ENCODE peak calls at places on chromosomes 6 and 20, in seven cellular contexts. One of them, this sample, is unnamed.
A peak's percentile ranks its signal among the peaks of the same experiment; 100 is the strongest.

GRCh38 chr6:138107752-138108592 is 753 bp upstream of the PERP start:
- DNase-seq in stomach: peak; percentile 70
- DNase-seq in kidney: no peak
- DNase-seq in fibroblast of mammary gland: no peak
- DNase-seq in PC-3: peak; percentile 25
- DNase-seq in suprapubic skin: no peak
- DNase-seq in endothelial cell of umbilical vein: no peak
- DNase-seq in this sample: peak; percentile 59

GRCh38 chr20:42179768-42180167 is 561.6 kb upstream of the CHD6 start:
- DNase-seq in stomach: no peak
- DNase-seq in kidney: no peak
- DNase-seq in fibroblast of mammary gland: peak; percentile 7
- DNase-seq in PC-3: peak; percentile 6
- DNase-seq in suprapubic skin: no peak
- DNase-seq in endothelial cell of umbilical vein: no peak
- DNase-seq in this sample: no peak

GRCh38 chr6:79543411-79543810 is 6.2 kb upstream of the LCA5 start:
- DNase-seq in stomach: no peak
- DNase-seq in kidney: no peak
- DNase-seq in fibroblast of mammary gland: no peak
- DNase-seq in PC-3: no peak
- DNase-seq in suprapubic skin: no peak
- DNase-seq in endothelial cell of umbilical vein: no peak
- DNase-seq in this sample: no peak

GRCh38 chr6:161439093-161439492 is 165.2 kb upstream of the AGPAT4 start:
- DNase-seq in stomach: no peak
- DNase-seq in kidney: peak; percentile 85
- DNase-seq in fibroblast of mammary gland: peak; percentile 98
- DNase-seq in PC-3: peak; percentile 60
- DNase-seq in suprapubic skin: no peak
- DNase-seq in endothelial cell of umbilical vein: peak; percentile 85
- DNase-seq in this sample: peak; percentile 97

GRCh38 chr6:106927531-106928398 is 46.8 kb downstream of the CD24 start:
- DNase-seq in stomach: peak; percentile 57
- DNase-seq in kidney: no peak
- DNase-seq in fibroblast of mammary gland: peak; percentile 32
- DNase-seq in PC-3: peak; percentile 60
- DNase-seq in suprapubic skin: no peak
- DNase-seq in endothelial cell of umbilical vein: peak; percentile 41
- DNase-seq in this sample: peak; percentile 71

GRCh38 chr6:40755046-40755681 is 168.0 kb upstream of the LRFN2 start:
- DNase-seq in stomach: no peak
- DNase-seq in kidney: peak; percentile 48
- DNase-seq in fibroblast of mammary gland: peak; percentile 65
- DNase-seq in PC-3: no peak
- DNase-seq in suprapubic skin: no peak
- DNase-seq in endothelial cell of umbilical vein: no peak
- DNase-seq in this sample: peak; percentile 20

GRCh38 chr6:149170564-149171452 is 146.7 kb upstream of the TAB2 start:
- DNase-seq in stomach: no peak
- DNase-seq in kidney: no peak
- DNase-seq in fibroblast of mammary gland: peak; percentile 16
- DNase-seq in PC-3: no peak
- DNase-seq in suprapubic skin: no peak
- DNase-seq in endothelial cell of umbilical vein: no peak
- DNase-seq in this sample: no peak

GRCh38 chr20:20664795-20665194 is 47.6 kb downstream of the RALGAPA2 start:
- DNase-seq in stomach: no peak
- DNase-seq in kidney: no peak
- DNase-seq in fibroblast of mammary gland: peak; percentile 38
- DNase-seq in PC-3: peak; percentile 56
- DNase-seq in suprapubic skin: no peak
- DNase-seq in endothelial cell of umbilical vein: peak; percentile 77
- DNase-seq in this sample: peak; percentile 51

GRCh38 chr20:20568604-20569205 is 143.7 kb downstream of the RALGAPA2 start:
- DNase-seq in stomach: no peak
- DNase-seq in kidney: no peak
- DNase-seq in fibroblast of mammary gland: peak; percentile 58
- DNase-seq in PC-3: peak; percentile 66
- DNase-seq in suprapubic skin: no peak
- DNase-seq in endothelial cell of umbilical vein: peak; percentile 42
- DNase-seq in this sample: peak; percentile 49

GRCh38 chr6:95159557-95159956 is 417.8 kb upstream of the MANEA start:
- DNase-seq in stomach: no peak
- DNase-seq in kidney: no peak
- DNase-seq in fibroblast of mammary gland: no peak
- DNase-seq in PC-3: no peak
- DNase-seq in suprapubic skin: no peak
- DNase-seq in endothelial cell of umbilical vein: no peak
- DNase-seq in this sample: no peak

GRCh38 chr20:48262955-48263354 is 477.7 kb upstream of the SULF2 start:
- DNase-seq in stomach: no peak
- DNase-seq in kidney: no peak
- DNase-seq in fibroblast of mammary gland: no peak
- DNase-seq in PC-3: no peak
- DNase-seq in suprapubic skin: peak; percentile 11
- DNase-seq in endothelial cell of umbilical vein: no peak
- DNase-seq in this sample: no peak

GRCh38 chr6:44222987-44223470 is 366 bp upstream of the SLC29A1 start:
- DNase-seq in stomach: no peak
- DNase-seq in kidney: no peak
- DNase-seq in fibroblast of mammary gland: no peak
- DNase-seq in PC-3: peak; percentile 16
- DNase-seq in suprapubic skin: no peak
- DNase-seq in endothelial cell of umbilical vein: peak; percentile 61
- DNase-seq in this sample: no peak

GRCh38 chr6:26358511-26358981 is 6.5 kb upstream of the BTN3A2 start:
- DNase-seq in stomach: no peak
- DNase-seq in kidney: no peak
- DNase-seq in fibroblast of mammary gland: no peak
- DNase-seq in PC-3: no peak
- DNase-seq in suprapubic skin: no peak
- DNase-seq in endothelial cell of umbilical vein: no peak
- DNase-seq in this sample: no peak

GRCh38 chr6:169950558-169950957 is 199.1 kb downstream of the ERMARD start:
- DNase-seq in stomach: peak; percentile 49
- DNase-seq in kidney: no peak
- DNase-seq in fibroblast of mammary gland: peak; percentile 2
- DNase-seq in PC-3: peak; percentile 38
- DNase-seq in suprapubic skin: no peak
- DNase-seq in endothelial cell of umbilical vein: no peak
- DNase-seq in this sample: peak; percentile 45

GRCh38 chr6:38015341-38015740 is 195.8 kb downstream of the ZFAND3 start:
- DNase-seq in stomach: no peak
- DNase-seq in kidney: no peak
- DNase-seq in fibroblast of mammary gland: no peak
- DNase-seq in PC-3: no peak
- DNase-seq in suprapubic skin: no peak
- DNase-seq in endothelial cell of umbilical vein: no peak
- DNase-seq in this sample: no peak

DNA sequence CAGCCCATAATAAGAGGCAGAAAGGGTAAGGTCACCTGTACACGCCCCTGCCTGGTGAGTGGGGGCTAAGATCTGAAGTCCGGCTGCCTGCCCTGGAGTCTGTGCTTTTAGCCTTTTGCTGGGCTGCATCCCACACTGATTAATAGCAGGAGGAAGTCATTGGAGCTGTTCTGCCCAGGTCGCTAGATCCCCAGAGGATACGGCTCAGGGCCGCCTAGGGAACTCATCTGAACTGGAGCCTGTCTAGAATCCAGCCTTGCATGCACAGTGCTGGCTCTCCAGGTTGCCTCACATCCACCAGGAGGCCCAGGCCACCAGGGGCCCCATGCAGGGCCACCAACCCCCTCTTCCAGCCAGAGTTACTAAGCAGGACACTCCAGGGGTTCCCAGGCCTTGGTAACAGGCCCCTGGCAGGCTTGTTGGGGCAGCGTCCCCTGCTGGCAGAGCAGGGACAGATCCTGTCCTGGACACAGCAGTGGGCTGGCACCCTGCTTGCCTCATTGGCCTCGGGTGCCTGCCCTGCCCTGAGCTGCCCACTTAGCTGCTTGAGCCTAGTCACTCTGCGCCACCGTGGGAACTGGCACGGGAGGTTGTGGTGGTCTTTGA is 35.3 kb downstream of the EFCAB8 start:
- DNase-seq in stomach: no peak
- DNase-seq in kidney: peak; percentile 66
- DNase-seq in fibroblast of mammary gland: peak; percentile 12
- DNase-seq in PC-3: peak; percentile 6
- DNase-seq in suprapubic skin: no peak
- DNase-seq in endothelial cell of umbilical vein: no peak
- DNase-seq in this sample: peak; percentile 31
- TF ChIP-seq CTCF in stomach: no peak
- TF ChIP-seq CTCF in kidney: peak; percentile 1
- TF ChIP-seq CTCF in fibroblast of mammary gland: peak; percentile 48
- TF ChIP-seq CTCF in PC-3: peak; percentile 55
- TF ChIP-seq CTCF in suprapubic skin: no peak
- TF ChIP-seq CTCF in endothelial cell of umbilical vein: peak; percentile 23
- TF ChIP-seq CTCF in this sample: peak; percentile 30

GRCh38 chr6:35729349-35729678 is 7.5 kb upstream of the ARMC12 start:
- DNase-seq in stomach: no peak
- DNase-seq in kidney: no peak
- DNase-seq in fibroblast of mammary gland: no peak
- DNase-seq in PC-3: no peak
- DNase-seq in suprapubic skin: no peak
- DNase-seq in endothelial cell of umbilical vein: no peak
- DNase-seq in this sample: no peak

GRCh38 chr6:35729722-35730121 is 7.1 kb upstream of the ARMC12 start:
- DNase-seq in stomach: no peak
- DNase-seq in kidney: no peak
- DNase-seq in fibroblast of mammary gland: no peak
- DNase-seq in PC-3: no peak
- DNase-seq in suprapubic skin: no peak
- DNase-seq in endothelial cell of umbilical vein: no peak
- DNase-seq in this sample: no peak

GRCh38 chr6:35727935-35728662 is 8.7 kb upstream of the ARMC12 start:
- DNase-seq in stomach: peak; percentile 96
- DNase-seq in kidney: peak; percentile 99
- DNase-seq in fibroblast of mammary gland: peak; percentile 97
- DNase-seq in PC-3: peak; percentile 87
- DNase-seq in suprapubic skin: peak; percentile 96
- DNase-seq in endothelial cell of umbilical vein: peak; percentile 87
- DNase-seq in this sample: peak; percentile 96

GRCh38 chr6:35727206-35727934 is 9.5 kb upstream of the ARMC12 start:
- DNase-seq in stomach: peak; percentile 76
- DNase-seq in kidney: peak; percentile 98
- DNase-seq in fibroblast of mammary gland: peak; percentile 96
- DNase-seq in PC-3: peak; percentile 38
- DNase-seq in suprapubic skin: peak; percentile 94
- DNase-seq in endothelial cell of umbilical vein: peak; percentile 77
- DNase-seq in this sample: peak; percentile 97

DNA sequence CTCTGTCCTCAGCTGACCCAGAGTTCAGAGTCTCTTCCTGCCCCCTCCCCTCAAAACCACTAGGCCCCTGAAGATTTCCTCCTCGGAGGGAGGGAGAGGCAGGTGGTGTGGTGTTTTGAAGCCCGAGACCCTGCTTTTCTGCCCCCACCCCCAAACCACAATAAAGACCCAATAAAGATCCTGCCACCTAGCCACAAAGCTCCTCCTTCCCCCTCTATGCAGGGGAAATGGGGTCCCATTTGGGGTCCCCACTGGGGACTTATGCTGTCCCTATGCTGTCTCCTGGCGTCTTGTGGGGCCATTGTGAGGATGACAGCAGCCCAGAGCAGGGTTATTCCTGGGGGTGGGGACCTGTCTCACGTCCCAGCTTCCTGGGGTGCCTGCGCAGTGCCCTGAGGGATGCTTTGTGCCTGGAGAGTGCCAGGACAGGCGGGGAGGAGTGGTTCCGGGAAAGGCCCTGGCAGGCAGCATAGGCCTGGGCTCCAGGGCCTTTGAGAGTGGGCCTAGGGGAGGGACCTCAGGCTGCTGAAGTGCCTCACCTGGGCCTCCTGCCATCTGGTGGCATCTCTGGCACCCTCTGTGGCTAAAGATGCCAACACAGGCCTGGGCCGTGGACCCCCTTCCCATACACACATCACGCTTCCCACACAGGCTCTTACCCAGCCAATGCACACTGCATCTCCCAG is 8.0 kb upstream of the ARMC12 start:
- DNase-seq in stomach: peak; percentile 41
- DNase-seq in kidney: peak; percentile 84
- DNase-seq in fibroblast of mammary gland: no peak
- DNase-seq in PC-3: no peak
- DNase-seq in suprapubic skin: peak; percentile 87
- DNase-seq in endothelial cell of umbilical vein: no peak
- DNase-seq in this sample: peak; percentile 95
- TF ChIP-seq CTCF in stomach: no peak
- TF ChIP-seq CTCF in kidney: no peak
- TF ChIP-seq CTCF in fibroblast of mammary gland: no peak
- TF ChIP-seq CTCF in PC-3: no peak
- TF ChIP-seq CTCF in suprapubic skin: no peak
- TF ChIP-seq CTCF in endothelial cell of umbilical vein: no peak
- TF ChIP-seq CTCF in this sample: no peak

GRCh38 chr6:29620629-29621028 is 12.4 kb downstream of the GABBR1 start:
- DNase-seq in stomach: no peak
- DNase-seq in kidney: no peak
- DNase-seq in fibroblast of mammary gland: no peak
- DNase-seq in PC-3: no peak
- DNase-seq in suprapubic skin: no peak
- DNase-seq in endothelial cell of umbilical vein: no peak
- DNase-seq in this sample: no peak

GRCh38 chr6:29619578-29619977 is 13.4 kb downstream of the GABBR1 start:
- DNase-seq in stomach: no peak
- DNase-seq in kidney: no peak
- DNase-seq in fibroblast of mammary gland: no peak
- DNase-seq in PC-3: peak; percentile 61
- DNase-seq in suprapubic skin: no peak
- DNase-seq in endothelial cell of umbilical vein: no peak
- DNase-seq in this sample: no peak

DNA sequence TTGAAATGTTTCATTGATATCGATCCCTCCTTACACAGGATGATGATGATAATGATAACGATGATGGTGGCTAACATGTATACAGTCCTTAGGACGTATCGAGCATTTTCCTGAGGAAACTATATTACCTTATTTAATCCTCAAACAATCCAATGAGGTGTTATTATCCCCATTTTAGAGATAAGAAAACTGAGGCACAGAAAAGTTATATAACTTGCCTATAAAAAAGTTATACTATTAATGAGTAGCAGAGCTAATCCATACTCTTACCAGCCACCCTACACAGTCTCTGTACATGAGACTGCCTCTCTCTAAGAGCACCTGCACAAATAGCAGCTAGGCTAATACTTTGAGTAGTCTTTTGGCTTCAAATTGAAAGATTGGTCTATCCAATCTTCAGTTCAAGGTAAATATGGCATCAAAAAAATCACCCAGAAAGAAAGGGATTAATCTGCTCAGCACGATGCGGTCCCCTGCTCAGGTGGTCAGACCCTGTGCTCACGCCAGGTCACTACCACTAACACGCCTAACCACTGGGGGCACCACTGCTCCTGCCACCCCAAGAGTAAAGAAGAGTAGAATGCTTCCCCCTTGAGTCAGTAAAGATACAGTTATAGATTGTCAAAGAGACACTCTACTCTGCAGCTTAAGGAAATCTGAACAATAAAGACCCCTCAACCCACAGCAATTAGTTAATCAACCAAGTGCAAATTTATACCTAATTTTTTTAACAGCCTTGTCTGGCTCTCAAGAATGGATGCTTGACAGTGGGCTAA is 15.0 kb downstream of the GABBR1 start:
- DNase-seq in stomach: no peak
- DNase-seq in kidney: no peak
- DNase-seq in fibroblast of mammary gland: no peak
- DNase-seq in PC-3: no peak
- DNase-seq in suprapubic skin: no peak
- DNase-seq in endothelial cell of umbilical vein: no peak
- DNase-seq in this sample: no peak
- TF ChIP-seq CTCF in stomach: no peak
- TF ChIP-seq CTCF in kidney: no peak
- TF ChIP-seq CTCF in fibroblast of mammary gland: peak; percentile 19
- TF ChIP-seq CTCF in PC-3: peak; percentile 47
- TF ChIP-seq CTCF in suprapubic skin: no peak
- TF ChIP-seq CTCF in endothelial cell of umbilical vein: peak; percentile 9
- TF ChIP-seq CTCF in this sample: no peak

GRCh38 chr6:18044108-18044783 is 56.8 kb upstream of the KIF13A start:
- DNase-seq in stomach: no peak
- DNase-seq in kidney: no peak
- DNase-seq in fibroblast of mammary gland: no peak
- DNase-seq in PC-3: no peak
- DNase-seq in suprapubic skin: no peak
- DNase-seq in endothelial cell of umbilical vein: no peak
- DNase-seq in this sample: no peak
- TF ChIP-seq CTCF in stomach: no peak
- TF ChIP-seq CTCF in kidney: no peak
- TF ChIP-seq CTCF in fibroblast of mammary gland: no peak
- TF ChIP-seq CTCF in PC-3: no peak
- TF ChIP-seq CTCF in suprapubic skin: no peak
- TF ChIP-seq CTCF in endothelial cell of umbilical vein: no peak
- TF ChIP-seq CTCF in this sample: no peak